ENCODE peak calls at places on chromosomes 5 and 9, in nine cellular contexts. H, O, L, C, Z, V, F, X and T are unnamed samples.

GRCh38 chr9:126516936-126517750 is 96.6 kb upstream of the LMX1B start:
- DNase-seq in H (peak; percentile 83), O (peak; percentile 37), L (peak; percentile 35), C (no peak), Z (no peak), V (peak; percentile 21), F (peak; percentile 58), X (peak; percentile 33), T (peak; percentile 78)

GRCh38 chr5:18744990-18745590 is 1110.8 kb downstream of the TAF11L14 start:
- DNase-seq in H (no peak), O (no peak), L (no peak), C (no peak), Z (no peak), V (peak; percentile 5), F (peak; percentile 6), X (peak; percentile 80), T (no peak)

GRCh38 chr5:135193213-135194125 is 159.4 kb upstream of the PITX1 start:
- DNase-seq in H (peak; percentile 79), O (no peak), L (no peak), C (no peak), Z (no peak), V (no peak), F (no peak), X (no peak), T (no peak)

GRCh38 chr5:112232651-112233050 is 186.4 kb downstream of the EPB41L4A start:
- DNase-seq in H (no peak), O (no peak), L (no peak), C (no peak), Z (no peak), V (no peak), F (no peak), X (no peak), T (no peak)

GRCh38 chr9:128885798-128886197 is 3.9 kb downstream of the LRRC8A start:
- DNase-seq in H (no peak), O (no peak), L (no peak), C (no peak), Z (no peak), V (no peak), F (no peak), X (no peak), T (no peak)

GRCh38 chr5:98201006-98201620 is 572.4 kb upstream of the RGMB start:
- DNase-seq in H (no peak), O (no peak), L (no peak), C (no peak), Z (no peak), V (no peak), F (no peak), X (no peak), T (no peak)

GRCh38 chr5:97838214-97838613 is 655.2 kb upstream of the RIOK2 start:
- DNase-seq in H (peak; percentile 98), O (no peak), L (peak; percentile 89), C (no peak), Z (no peak), V (no peak), F (no peak), X (no peak), T (no peak)

GRCh38 chr9:120868339-120868675 is 8.7 kb downstream of the PHF19 start:
- DNase-seq in H (peak; percentile 91), O (no peak), L (no peak), C (no peak), Z (no peak), V (no peak), F (no peak), X (no peak), T (no peak)

GRCh38 chr5:68875351-68875750 is 218.5 kb upstream of the SLC30A5 start:
- DNase-seq in H (no peak), O (no peak), L (no peak), C (peak; percentile 8), Z (no peak), V (no peak), F (no peak), X (no peak), T (no peak)

GRCh38 chr5:61084658-61085057 is 77.6 kb downstream of the SMIM15 start:
- DNase-seq in H (no peak), O (no peak), L (no peak), C (no peak), Z (no peak), V (no peak), F (no peak), X (no peak), T (no peak)

GRCh38 chr9:107363511-107364182 is 80.6 kb downstream of the RAD23B start:
- DNase-seq in H (no peak), O (no peak), L (no peak), C (no peak), Z (no peak), V (no peak), F (no peak), X (no peak), T (no peak)

GRCh38 chr9:34809504-34810186 is 99.7 kb upstream of the CCL21 start:
- DNase-seq in H (peak; percentile 20), O (no peak), L (peak; percentile 1), C (no peak), Z (peak; percentile 2), V (no peak), F (no peak), X (no peak), T (no peak)

GRCh38 chr9:77305622-77306365 is 128.5 kb downstream of the VPS13A start:
- DNase-seq in H (peak; percentile 57), O (no peak), L (no peak), C (no peak), Z (no peak), V (no peak), F (no peak), X (no peak), T (no peak)